ENCODE peak calls at places on chromosomes 3 and 15, in nine cellular contexts. Z is EH, D is pancreas, W is A549, R is GM10248, Y is T follicular helper cell, H is occipital lobe, S is RPMI7951, U is GM23248. I is an unnamed sample.
A peak's percentile ranks its signal among the peaks of the same experiment; 100 is the strongest.

GRCh38 chr3:107997666-107998065 is 93.2 kb downstream of the CD47 start:
- DNase-seq in Z (no peak), D (no peak), W (no peak), R (no peak), Y (no peak), H (no peak), S (peak; percentile 72), U (no peak), I (no peak)

GRCh38 chr3:14837864-14838263 is 19.1 kb downstream of the FGD5 start:
- DNase-seq in Z (no peak), D (no peak), W (no peak), R (no peak), Y (no peak), H (no peak), S (no peak), U (no peak), I (no peak)

GRCh38 chr3:134360046-134360445 is 14.2 kb downstream of the AMOTL2 start:
- DNase-seq in Z (peak; percentile 46), D (no peak), W (no peak), R (no peak), Y (no peak), H (no peak), S (no peak), U (peak; percentile 61), I (no peak)

GRCh38 chr3:149342413-149343340 is 9.2 kb upstream of the TM4SF18 start:
- DNase-seq in Z (peak; percentile 87), D (no peak), W (no peak), R (no peak), Y (no peak), H (no peak), S (peak; percentile 83), U (peak; percentile 89), I (no peak)

GRCh38 chr3:113304856-113305540 is 93.6 kb downstream of the BOC start:
- DNase-seq in Z (peak; percentile 22), D (no peak), W (no peak), R (no peak), Y (no peak), H (no peak), S (no peak), U (peak; percentile 41), I (no peak)

GRCh38 chr3:63251499-63251898 is 26.6 kb upstream of the SYNPR start:
- DNase-seq in Z (no peak), D (no peak), W (no peak), R (no peak), Y (no peak), H (no peak), S (no peak), U (no peak), I (no peak)

GRCh38 chr3:12663311-12663935 is 494 bp downstream of the RAF1 start:
- DNase-seq in Z (peak; percentile 65), D (peak; percentile 37), W (peak; percentile 17), R (no peak), Y (peak; percentile 45), H (peak; percentile 41), S (peak; percentile 47), U (peak; percentile 64), I (peak; percentile 38)

GRCh38 chr3:138065939-138066338 is 49.5 kb downstream of the DZIP1L start:
- DNase-seq in Z (no peak), D (no peak), W (no peak), R (no peak), Y (no peak), H (no peak), S (no peak), U (no peak), I (no peak)

GRCh38 chr3:192940129-192940528 is 22.5 kb upstream of the MB21D2 start:
- DNase-seq in Z (peak; percentile 38), D (no peak), W (no peak), R (no peak), Y (no peak), H (no peak), S (peak; percentile 71), U (peak; percentile 55), I (no peak)

GRCh38 chr3:188099907-188100306 is 54.0 kb upstream of the LPP start:
- DNase-seq in Z (no peak), D (no peak), W (no peak), R (no peak), Y (no peak), H (no peak), S (no peak), U (no peak), I (no peak)

GRCh38 chr3:195583831-195584542 is at the start of gene APOD:
- DNase-seq in Z (peak; percentile 39), D (no peak), W (peak; percentile 25), R (no peak), Y (no peak), H (peak; percentile 44), S (peak; percentile 43), U (peak; percentile 57), I (no peak)

GRCh38 chr3:17742837-17743659 is 617 bp upstream of the TBC1D5 start:
- DNase-seq in Z (peak; percentile 99), D (no peak), W (no peak), R (no peak), Y (peak; percentile 80), H (no peak), S (no peak), U (no peak), I (no peak)

GRCh38 chr3:43951813-43952212 is 261.1 kb downstream of the ABHD5 start:
- DNase-seq in Z (no peak), D (no peak), W (no peak), R (no peak), Y (no peak), H (no peak), S (no peak), U (no peak), I (no peak)

GRCh38 chr3:32937331-32937730 is 14.1 kb upstream of the CCR4 start:
- DNase-seq in Z (peak; percentile 37), D (no peak), W (no peak), R (peak; percentile 2), Y (no peak), H (no peak), S (no peak), U (no peak), I (no peak)

GRCh38 chr15:29089731-29090616 is 179.6 kb downstream of the NSMCE3 start:
- DNase-seq in Z (peak; percentile 16), D (no peak), W (no peak), R (no peak), Y (no peak), H (no peak), S (peak; percentile 11), U (no peak), I (peak; percentile 28)

GRCh38 chr3:33187368-33187634 is 31.3 kb downstream of the SUSD5 start:
- DNase-seq in Z (no peak), D (no peak), W (no peak), R (no peak), Y (no peak), H (no peak), S (peak; percentile 23), U (no peak), I (no peak)